ENCODE peak calls at places on chromosomes 13 and 19, in eight cellular contexts. D is anterior cingulate cortex; B is SK-N-DZ; J is activated CD4-positive, alpha-beta T cell treated with anti-CD3 and anti-CD28 coated beads, Interleukin-2, amount 50 U/mL, for 1 hour; K is spleen; I is EH; S is NCI-H526; M is aorta. E is an unnamed sample.

GRCh38 chr19:3867971-3868769 is 668 bp downstream of the ZFR2 start:
- DNase-seq in D (no peak), S (no peak), B (no peak), J (no peak), I (no peak), K (no peak), M (no peak), E (no peak)

GRCh38 chr19:15680478-15680877 is 7.6 kb downstream of the CYP4F12 start:
- DNase-seq in I (no peak), J (no peak), M (no peak), S (no peak), D (no peak), K (no peak), B (no peak), E (no peak)

GRCh38 chr19:35038623-35039512 is 2.7 kb upstream of the HPN start:
- DNase-seq in S (no peak), D (no peak), M (no peak), J (no peak), K (no peak), I (no peak), B (peak; percentile 37), E (no peak)

GRCh38 chr13:34408635-34409034 is 533.4 kb upstream of the NBEA start:
- DNase-seq in S (no peak), J (no peak), K (no peak), I (no peak), M (no peak), D (no peak), B (no peak), E (no peak)

GRCh38 chr19:56088454-56089215 is 32.5 kb downstream of the ZNF787 start:
- DNase-seq in D (no peak), M (no peak), S (no peak), K (peak; percentile 72), J (no peak), B (no peak), I (no peak), E (no peak)

GRCh38 chr13:101492251-101492910 is 39.9 kb downstream of the ITGBL1 start:
- DNase-seq in K (no peak), M (no peak), D (no peak), B (no peak), I (peak; percentile 52), J (no peak), S (no peak), E (no peak)

GRCh38 chr13:63629591-63629990 is 2213.9 kb upstream of the PCDH20 start:
- DNase-seq in M (no peak), J (no peak), S (no peak), K (no peak), B (no peak), I (no peak), D (no peak), E (no peak)

GRCh38 chr13:77528834-77529500 is 6.5 kb upstream of the SCEL start:
- DNase-seq in J (no peak), K (no peak), I (no peak), B (no peak), S (no peak), M (no peak), D (no peak), E (no peak)

GRCh38 chr19:49805822-49806612 is 7.1 kb downstream of the FUZ start:
- DNase-seq in J (no peak), M (no peak), S (no peak), I (no peak), B (no peak), K (no peak), D (no peak), E (no peak)

GRCh38 chr13:30877335-30877734 is 28.7 kb upstream of the MEDAG start:
- DNase-seq in S (no peak), K (no peak), D (no peak), I (peak; percentile 88), M (no peak), B (no peak), J (no peak), E (no peak)

GRCh38 chr13:98925949-98926348 is 51.9 kb downstream of the DOCK9 start:
- DNase-seq in K (no peak), B (no peak), I (no peak), J (no peak), D (no peak), S (no peak), M (no peak), E (no peak)

GRCh38 chr19:3459322-3459881 is 20.9 kb downstream of the SMIM24 start:
- DNase-seq in I (peak; percentile 91), D (peak; percentile 61), J (no peak), S (no peak), M (peak; percentile 96), K (no peak), B (no peak), E (no peak)

GRCh38 chr19:47651132-47651531 is 42.2 kb downstream of the BICRA start:
- DNase-seq in K (no peak), J (no peak), B (no peak), M (no peak), S (no peak), I (no peak), D (no peak), E (no peak)

GRCh38 chr13:23509781-23510543 is 60.2 kb upstream of the TNFRSF19 start:
- DNase-seq in S (no peak), D (no peak), J (no peak), B (no peak), K (no peak), I (peak; percentile 90), M (no peak), E (no peak)

GRCh38 chr19:40663712-40664692 is 26.4 kb downstream of the NUMBL start:
- DNase-seq in S (no peak), J (no peak), K (peak; percentile 70), I (peak; percentile 63), D (no peak), B (no peak), M (no peak), E (no peak)

GRCh38 chr13:38582133-38582532 is 104.7 kb upstream of the FREM2 start:
- DNase-seq in B (peak; percentile 51), D (no peak), K (no peak), I (peak; percentile 55), S (peak; percentile 75), M (no peak), J (no peak), E (peak; percentile 26)

GRCh38 chr13:61654501-61654900 is 238.9 kb upstream of the PCDH20 start:
- DNase-seq in J (no peak), S (no peak), B (no peak), I (no peak), K (no peak), D (no peak), M (no peak), E (no peak)

GRCh38 chr19:33826521-33826920 is 29.9 kb downstream of the KCTD15 start:
- DNase-seq in S (no peak), J (no peak), D (no peak), I (no peak), K (peak; percentile 30), M (no peak), B (no peak), E (no peak)

GRCh38 chr13:38674208-38674607 is 12.7 kb upstream of the FREM2 start:
- DNase-seq in M (no peak), D (no peak), J (no peak), S (no peak), K (no peak), I (no peak), B (no peak), E (no peak)

GRCh38 chr19:55391702-55392615 is 6.2 kb downstream of the RPL28 start:
- DNase-seq in D (no peak), I (peak; percentile 31), J (no peak), M (no peak), S (no peak), B (no peak), K (no peak), E (no peak)

GRCh38 chr13:98293570-98294142 is 116.6 kb upstream of the RNF113B start:
- DNase-seq in D (no peak), J (no peak), K (no peak), B (no peak), S (no peak), M (no peak), I (peak; percentile 68), E (no peak)

GRCh38 chr19:53183146-53183545 is 10.0 kb downstream of the ZNF665 start:
- DNase-seq in K (no peak), I (peak; percentile 46), D (no peak), J (no peak), S (no peak), M (no peak), B (no peak), E (no peak)

GRCh38 chr13:51819544-51819943 is 15.6 kb upstream of the DHRS12 start:
- DNase-seq in K (no peak), I (no peak), B (no peak), D (no peak), S (no peak), J (no peak), M (no peak), E (no peak)

GRCh38 chr19:51136333-51136732 is 5.8 kb upstream of the SIGLEC7 start:
- DNase-seq in K (no peak), M (no peak), I (no peak), B (no peak), J (no peak), S (no peak), D (no peak), E (no peak)

E was measured in NCI-H510A treated with DMSO at 0.1 percent for 48 hours.